ENCODE peak calls at places on chromosomes 7 and 10, in eight cellular contexts. One of them, this sample, is unnamed.

GRCh38 chr10:77835669-77836086 is 90.9 kb downstream of the DLG5 start:
- DNase-seq in psoas muscle: peak; percentile 36
- DNase-seq in NCI-H2107: no peak
- DNase-seq in lower leg skin: no peak
- DNase-seq in memory B cell: no peak
- DNase-seq in naive thymus-derived CD8-positive, alpha-beta T cell: no peak
- DNase-seq in nucleus accumbens: no peak
- DNase-seq in immature natural killer cell: no peak
- DNase-seq in this sample: no peak

GRCh38 chr10:107728807-107729206 is 564.3 kb upstream of the SORCS1 start:
- DNase-seq in psoas muscle: no peak
- DNase-seq in NCI-H2107: no peak
- DNase-seq in lower leg skin: no peak
- DNase-seq in memory B cell: no peak
- DNase-seq in naive thymus-derived CD8-positive, alpha-beta T cell: no peak
- DNase-seq in nucleus accumbens: no peak
- DNase-seq in immature natural killer cell: no peak
- DNase-seq in this sample: no peak

GRCh38 chr7:130454959-130455358 is 14.1 kb upstream of the CEP41 start:
- DNase-seq in psoas muscle: no peak
- DNase-seq in NCI-H2107: no peak
- DNase-seq in lower leg skin: no peak
- DNase-seq in memory B cell: no peak
- DNase-seq in naive thymus-derived CD8-positive, alpha-beta T cell: no peak
- DNase-seq in nucleus accumbens: no peak
- DNase-seq in immature natural killer cell: no peak
- DNase-seq in this sample: no peak

GRCh38 chr7:158760936-158761335 is 56.3 kb upstream of the NCAPG2 start:
- DNase-seq in psoas muscle: no peak
- DNase-seq in NCI-H2107: no peak
- DNase-seq in lower leg skin: no peak
- DNase-seq in memory B cell: no peak
- DNase-seq in naive thymus-derived CD8-positive, alpha-beta T cell: peak; percentile 31
- DNase-seq in nucleus accumbens: no peak
- DNase-seq in immature natural killer cell: no peak
- DNase-seq in this sample: no peak

GRCh38 chr7:124724516-124725192 is 40.9 kb downstream of the GPR37 start:
- DNase-seq in psoas muscle: no peak
- DNase-seq in NCI-H2107: no peak
- DNase-seq in lower leg skin: no peak
- DNase-seq in memory B cell: no peak
- DNase-seq in naive thymus-derived CD8-positive, alpha-beta T cell: no peak
- DNase-seq in nucleus accumbens: no peak
- DNase-seq in immature natural killer cell: no peak
- DNase-seq in this sample: no peak

GRCh38 chr10:104101902-104102301 is 16.2 kb upstream of the COL17A1 start:
- DNase-seq in psoas muscle: no peak
- DNase-seq in NCI-H2107: no peak
- DNase-seq in lower leg skin: no peak
- DNase-seq in memory B cell: no peak
- DNase-seq in naive thymus-derived CD8-positive, alpha-beta T cell: no peak
- DNase-seq in nucleus accumbens: no peak
- DNase-seq in immature natural killer cell: no peak
- DNase-seq in this sample: no peak

GRCh38 chr10:48287417-48288391 is 13.2 kb upstream of the FRMPD2 start:
- DNase-seq in psoas muscle: no peak
- DNase-seq in NCI-H2107: no peak
- DNase-seq in lower leg skin: peak; percentile 31
- DNase-seq in memory B cell: no peak
- DNase-seq in naive thymus-derived CD8-positive, alpha-beta T cell: no peak
- DNase-seq in nucleus accumbens: peak; percentile 56
- DNase-seq in immature natural killer cell: no peak
- DNase-seq in this sample: peak; percentile 56

GRCh38 chr7:75737856-75738603 is 711 bp downstream of the HIP1 start:
- DNase-seq in psoas muscle: no peak
- DNase-seq in NCI-H2107: no peak
- DNase-seq in lower leg skin: no peak
- DNase-seq in memory B cell: no peak
- DNase-seq in naive thymus-derived CD8-positive, alpha-beta T cell: no peak
- DNase-seq in nucleus accumbens: peak; percentile 36
- DNase-seq in immature natural killer cell: no peak
- DNase-seq in this sample: peak; percentile 52

GRCh38 chr10:90148121-90148855 is 446.9 kb downstream of the KIF20B start:
- DNase-seq in psoas muscle: no peak
- DNase-seq in NCI-H2107: no peak
- DNase-seq in lower leg skin: no peak
- DNase-seq in memory B cell: no peak
- DNase-seq in naive thymus-derived CD8-positive, alpha-beta T cell: no peak
- DNase-seq in nucleus accumbens: no peak
- DNase-seq in immature natural killer cell: no peak
- DNase-seq in this sample: peak; percentile 70

GRCh38 chr10:3178070-3178469 is 5.5 kb upstream of the PITRM1 start:
- DNase-seq in psoas muscle: no peak
- DNase-seq in NCI-H2107: no peak
- DNase-seq in lower leg skin: no peak
- DNase-seq in memory B cell: no peak
- DNase-seq in naive thymus-derived CD8-positive, alpha-beta T cell: no peak
- DNase-seq in nucleus accumbens: no peak
- DNase-seq in immature natural killer cell: no peak
- DNase-seq in this sample: no peak

GRCh38 chr10:132526676-132527075 is 10.9 kb upstream of the INPP5A start:
- DNase-seq in psoas muscle: peak; percentile 15
- DNase-seq in NCI-H2107: no peak
- DNase-seq in lower leg skin: no peak
- DNase-seq in memory B cell: no peak
- DNase-seq in naive thymus-derived CD8-positive, alpha-beta T cell: no peak
- DNase-seq in nucleus accumbens: no peak
- DNase-seq in immature natural killer cell: no peak
- DNase-seq in this sample: no peak

This sample was measured in DMS53.